ENCODE peak calls at places on chromosomes 16 and 17, in six cellular contexts. U is activated B cell treated with CpG ODN at 0.5 μM for 24 hours, P is choroid plexus epithelial cell, W is fibroblast of pulmonary artery, C is heart right ventricle, I is AG09319. B is an unnamed sample.
A peak's percentile ranks its signal among the peaks of the same experiment; 100 is the strongest.

GRCh38 chr16:77918792-77919707 is 103.3 kb upstream of the CLEC3A start:
- DNase-seq in U (no peak), P (peak; percentile 36), W (peak; percentile 46), C (no peak), I (no peak), B (no peak)

GRCh38 chr17:35069311-35069710 is 5.8 kb upstream of the RFFL start:
- DNase-seq in U (no peak), P (peak; percentile 70), W (peak; percentile 43), C (no peak), I (no peak), B (peak; percentile 85)

GRCh38 chr17:83159204-83160049 is 80.0 kb downstream of the METRNL start:
- DNase-seq in U (no peak), P (no peak), W (no peak), C (no peak), I (no peak), B (no peak)

GRCh38 chr16:59611556-59611955 is 877.4 kb upstream of the GOT2 start:
- DNase-seq in U (no peak), P (no peak), W (no peak), C (no peak), I (no peak), B (peak; percentile 20)

GRCh38 chr17:42118126-42118510 is 3.0 kb downstream of the KAT2A start:
- DNase-seq in U (no peak), P (no peak), W (no peak), C (no peak), I (no peak), B (no peak)

GRCh38 chr17:40978752-40979151 is 5.4 kb downstream of the KRT40 start:
- DNase-seq in U (no peak), P (no peak), W (no peak), C (no peak), I (no peak), B (no peak)

GRCh38 chr16:68744744-68745280 is 7.7 kb downstream of the CDH1 start:
- DNase-seq in U (no peak), P (peak; percentile 39), W (no peak), C (no peak), I (no peak), B (no peak)

GRCh38 chr16:1781758-1782407 is 488 bp downstream of the SPSB3 start:
- DNase-seq in U (no peak), P (peak; percentile 46), W (no peak), C (no peak), I (no peak), B (no peak)

GRCh38 chr16:28042856-28043255 is 20.7 kb downstream of the GSG1L start:
- DNase-seq in U (no peak), P (peak; percentile 5), W (peak; percentile 4), C (no peak), I (peak; percentile 11), B (peak; percentile 17)

GRCh38 chr17:48440660-48441059 is 10.6 kb upstream of the SKAP1 start:
- DNase-seq in U (no peak), P (no peak), W (no peak), C (no peak), I (no peak), B (no peak)

GRCh38 chr17:44354582-44355309 is 8.9 kb downstream of the FAM171A2 start:
- DNase-seq in U (peak; percentile 76), P (no peak), W (no peak), C (no peak), I (no peak), B (no peak)

GRCh38 chr16:27449434-27450188 is 47.6 kb downstream of the IL21R start:
- DNase-seq in U (peak; percentile 78), P (no peak), W (no peak), C (no peak), I (no peak), B (no peak)

GRCh38 chr16:11075163-11075562 is 130.8 kb downstream of the CLEC16A start:
- DNase-seq in U (no peak), P (no peak), W (no peak), C (no peak), I (no peak), B (no peak)

GRCh38 chr17:27519550-27519949 is 63.3 kb downstream of the KSR1 start:
- DNase-seq in U (no peak), P (no peak), W (no peak), C (no peak), I (no peak), B (no peak)

GRCh38 chr16:84616515-84616914 is 1.4 kb downstream of the COTL1 start:
- DNase-seq in U (no peak), P (peak; percentile 38), W (no peak), C (no peak), I (no peak), B (no peak)

GRCh38 chr17:66830451-66830850 is 4.5 kb upstream of the CACNG5 start:
- DNase-seq in U (no peak), P (no peak), W (no peak), C (no peak), I (no peak), B (no peak)

GRCh38 chr17:27760069-27760885 is 40.1 kb downstream of the NOS2 start:
- DNase-seq in U (peak; percentile 73), P (peak; percentile 57), W (peak; percentile 48), C (peak; percentile 58), I (peak; percentile 3), B (peak; percentile 35)

GRCh38 chr17:42342242-42343008 is 45.8 kb downstream of the STAT3 start:
- DNase-seq in U (no peak), P (peak; percentile 85), W (no peak), C (no peak), I (no peak), B (peak; percentile 58)

GRCh38 chr17:30379303-30380105 is 777 bp downstream of the CPD start:
- DNase-seq in U (peak; percentile 32), P (no peak), W (no peak), C (peak; percentile 18), I (no peak), B (no peak)

GRCh38 chr17:59366773-59367656 is 35.6 kb downstream of the YPEL2 start:
- DNase-seq in U (no peak), P (peak; percentile 82), W (peak; percentile 69), C (peak; percentile 71), I (no peak), B (peak; percentile 65)

GRCh38 chr17:56936697-56937322 is 23.0 kb upstream of the TRIM25 start:
- DNase-seq in U (no peak), P (no peak), W (no peak), C (no peak), I (no peak), B (peak; percentile 35)

GRCh38 chr17:67834634-67835033 is 9.3 kb downstream of the BPTF start:
- DNase-seq in U (no peak), P (no peak), W (no peak), C (no peak), I (no peak), B (no peak)

GRCh38 chr16:84874004-84874435 is 54.2 kb downstream of the CRISPLD2 start:
- DNase-seq in U (no peak), P (no peak), W (peak; percentile 25), C (no peak), I (no peak), B (no peak)

GRCh38 chr16:63461248-63461841 is 1425.1 kb upstream of the CDH8 start:
- DNase-seq in U (no peak), P (peak; percentile 62), W (peak; percentile 81), C (no peak), I (peak; percentile 10), B (peak; percentile 48)
- TF ChIP-seq CTCF in U (no peak), P (peak; percentile 47), W (peak; percentile 57), C (peak; percentile 31), I (peak; percentile 51), B (peak; percentile 32)

DNA sequence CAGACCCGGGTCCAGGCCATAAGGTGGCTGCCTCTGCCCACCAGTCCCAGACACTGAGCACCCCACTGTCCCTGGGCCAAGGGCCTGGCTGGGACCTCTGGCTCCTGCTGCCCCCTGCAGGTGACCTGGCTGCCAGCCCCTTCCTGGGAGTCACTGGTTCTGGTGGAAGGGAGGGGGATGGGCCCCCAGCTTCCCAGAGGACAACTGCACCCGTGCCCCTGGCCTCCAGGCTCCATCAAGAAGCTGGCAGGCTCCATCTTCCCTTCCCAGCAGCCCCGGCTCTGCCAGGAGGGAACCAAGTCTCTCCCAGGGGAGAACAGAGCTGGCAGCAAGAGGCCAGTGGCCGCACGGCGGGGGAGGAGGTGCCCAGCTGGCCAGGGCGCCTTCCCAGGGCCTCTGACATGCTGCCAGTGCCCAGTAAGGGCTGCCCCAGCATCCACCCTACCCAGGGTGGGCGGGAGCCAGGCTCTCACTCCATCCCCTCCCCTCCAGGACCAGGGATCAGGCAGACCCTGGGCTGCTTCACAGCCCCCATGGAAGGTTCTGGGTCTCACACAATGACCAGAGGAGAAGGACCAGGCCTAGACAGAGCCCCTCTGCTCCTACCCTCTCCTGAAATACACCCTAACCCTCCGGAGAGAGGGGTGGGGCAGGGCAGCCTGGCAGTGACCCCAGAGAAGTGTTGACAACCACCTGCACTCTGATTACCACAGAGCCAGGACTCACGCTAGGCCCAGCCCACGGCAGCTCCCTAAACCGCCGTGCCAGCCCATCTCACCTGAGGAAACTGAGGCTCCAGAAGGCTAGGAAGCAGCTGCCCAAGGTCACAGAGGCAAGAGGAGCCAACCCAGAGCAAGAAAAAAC is 3.6 kb downstream of the CLUH start:
- DNase-seq in U (no peak), P (peak; percentile 20), W (no peak), C (peak; percentile 81), I (no peak), B (no peak)
- TF ChIP-seq CTCF in U (no peak), P (peak; percentile 54), W (peak; percentile 40), C (peak; percentile 44), I (peak; percentile 39), B (peak; percentile 35)

GRCh38 chr16:23081675-23082119 is 67.6 kb downstream of the USP31 start:
- DNase-seq in U (no peak), P (peak; percentile 44), W (peak; percentile 66), C (no peak), I (peak; percentile 67), B (peak; percentile 86)
- TF ChIP-seq CTCF in U (no peak), P (peak; percentile 19), W (no peak), C (no peak), I (no peak), B (peak; percentile 9)

GRCh38 chr17:79145548-79145947 is 70.9 kb downstream of the ENGASE start:
- DNase-seq in U (no peak), P (no peak), W (no peak), C (no peak), I (no peak), B (no peak)

GRCh38 chr17:79148584-79148983 is 74.0 kb downstream of the ENGASE start:
- DNase-seq in U (no peak), P (no peak), W (no peak), C (no peak), I (no peak), B (no peak)

GRCh38 chr17:79150035-79150733 is 75.6 kb downstream of the ENGASE start:
- DNase-seq in U (no peak), P (no peak), W (no peak), C (no peak), I (no peak), B (no peak)

GRCh38 chr17:79146562-79146961 is 71.9 kb downstream of the ENGASE start:
- DNase-seq in U (no peak), P (no peak), W (no peak), C (no peak), I (no peak), B (no peak)

DNA sequence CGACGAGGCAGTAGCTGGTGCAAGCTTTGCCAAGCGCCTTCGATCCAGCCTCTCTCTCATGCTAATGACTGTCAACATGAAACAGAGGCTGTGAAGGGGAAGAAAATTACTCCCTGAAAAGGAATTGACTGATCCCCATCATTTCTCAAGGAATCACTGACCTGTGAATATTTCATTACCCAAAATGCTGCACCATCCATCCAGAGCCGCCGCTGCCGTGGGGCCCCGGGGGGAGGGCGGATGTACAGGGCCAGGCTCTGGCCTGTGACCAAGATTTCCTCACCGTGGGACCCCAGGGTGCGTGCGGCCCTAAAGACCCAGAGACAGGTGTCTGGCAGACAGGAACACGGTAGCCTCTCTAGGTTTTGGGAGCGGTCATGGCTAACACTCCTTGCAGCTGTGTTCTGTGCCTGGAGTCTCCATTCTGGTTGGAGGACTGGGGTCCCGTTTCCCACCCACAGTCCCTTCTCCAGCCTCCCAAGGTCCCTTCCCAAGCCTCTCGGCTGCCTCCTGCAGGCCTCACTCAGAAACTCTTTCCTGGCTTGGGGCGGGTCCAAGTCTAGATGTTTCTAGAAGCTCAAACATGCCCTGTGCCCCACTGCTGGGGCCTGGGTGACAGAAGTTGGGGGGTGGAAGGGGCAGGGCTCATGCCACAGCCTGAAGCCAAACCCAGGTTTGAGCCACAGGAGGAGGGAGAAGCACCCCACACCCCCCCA is 73.3 kb downstream of the ENGASE start:
- DNase-seq in U (no peak), P (no peak), W (no peak), C (no peak), I (no peak), B (no peak)
- TF ChIP-seq CTCF in U (no peak), P (no peak), W (no peak), C (no peak), I (no peak), B (peak; percentile 7)